ENCODE peak calls at places on chromosome 14, in eight cellular contexts. L is A549, W is heart left ventricle, X is gastrocnemius medialis, T is right lobe of liver, C is HepG2, Z is upper lobe of left lung, S is GM12878. A is an unnamed sample.

GRCh38 chr14:99684356-99684952 is 356 bp downstream of the CYP46A1 start:
- ATAC-seq in C (no peak), S (no peak), X (no peak), T (no peak), L (no peak), Z (no peak), W (no peak), A (no peak)

GRCh38 chr14:24063263-24063836 is 8.0 kb upstream of the CPNE6 start:
- ATAC-seq in C (no peak), X (no peak), Z (no peak), T (no peak), L (no peak), S (no peak), W (no peak), A (no peak)

GRCh38 chr14:54791001-54791400 is 111.6 kb downstream of the GCH1 start:
- ATAC-seq in S (no peak), L (no peak), W (no peak), X (no peak), T (peak; percentile 61), Z (no peak), C (no peak), A (no peak)

GRCh38 chr14:94536836-94537235 is 24.4 kb upstream of the SERPINA4 start:
- ATAC-seq in W (no peak), X (no peak), S (peak; percentile 43), T (peak; percentile 93), L (peak; percentile 83), Z (no peak), C (peak; percentile 64), A (no peak)

GRCh38 chr14:74346341-74346740 is 1.9 kb upstream of the VRTN start:
- ATAC-seq in X (no peak), C (peak; percentile 76), W (no peak), T (no peak), L (peak; percentile 71), S (no peak), Z (no peak), A (no peak)

GRCh38 chr14:72800848-72801370 is 93.0 kb downstream of the DPF3 start:
- ATAC-seq in T (no peak), C (no peak), Z (no peak), L (no peak), X (peak; percentile 12), W (no peak), S (no peak), A (no peak)

GRCh38 chr14:91284146-91284790 is 39.8 kb upstream of the GPR68 start:
- ATAC-seq in X (no peak), S (no peak), C (no peak), T (no peak), W (peak; percentile 56), Z (no peak), L (no peak), A (peak; percentile 64)

GRCh38 chr14:72924332-72924731 is 1.9 kb upstream of the DCAF4 start:
- ATAC-seq in S (no peak), W (no peak), C (no peak), X (no peak), T (no peak), L (no peak), Z (no peak), A (no peak)

GRCh38 chr14:95472819-95473251 is 43.6 kb downstream of the SYNE3 start:
- ATAC-seq in Z (no peak), W (peak; percentile 65), C (no peak), T (no peak), L (no peak), S (no peak), X (no peak), A (peak; percentile 29)

GRCh38 chr14:53979141-53979673 is 22.6 kb upstream of the BMP4 start:
- ATAC-seq in C (peak; percentile 88), Z (no peak), L (no peak), X (no peak), W (peak; percentile 92), S (no peak), T (peak; percentile 49), A (no peak)

GRCh38 chr14:22561661-22562579 is 27.1 kb downstream of the DAD1 start:
- ATAC-seq in T (peak; percentile 13), C (peak; percentile 24), W (no peak), L (no peak), S (peak; percentile 3), Z (peak; percentile 70), X (no peak), A (no peak)

GRCh38 chr14:22563987-22564386 is 25.0 kb downstream of the DAD1 start:
- ATAC-seq in W (no peak), X (no peak), C (no peak), Z (no peak), S (peak; percentile 44), T (no peak), L (no peak), A (peak; percentile 81)

GRCh38 chr14:22565391-22565945 is 23.6 kb downstream of the DAD1 start:
- ATAC-seq in X (no peak), Z (no peak), S (peak; percentile 58), C (no peak), W (no peak), T (no peak), L (no peak), A (no peak)

GRCh38 chr14:22566845-22567244 is 22.2 kb downstream of the DAD1 start:
- ATAC-seq in X (no peak), T (no peak), W (no peak), Z (no peak), C (no peak), L (no peak), S (peak; percentile 5), A (no peak)

GRCh38 chr14:22564463-22564862 is 24.6 kb downstream of the DAD1 start:
- ATAC-seq in X (no peak), Z (no peak), W (no peak), C (no peak), T (no peak), L (no peak), S (no peak), A (no peak)
- TF ChIP-seq POLR2A in X (no peak), Z (no peak), W (no peak), C (no peak), T (no peak), L (no peak), S (no peak), A (no peak)

DNA sequence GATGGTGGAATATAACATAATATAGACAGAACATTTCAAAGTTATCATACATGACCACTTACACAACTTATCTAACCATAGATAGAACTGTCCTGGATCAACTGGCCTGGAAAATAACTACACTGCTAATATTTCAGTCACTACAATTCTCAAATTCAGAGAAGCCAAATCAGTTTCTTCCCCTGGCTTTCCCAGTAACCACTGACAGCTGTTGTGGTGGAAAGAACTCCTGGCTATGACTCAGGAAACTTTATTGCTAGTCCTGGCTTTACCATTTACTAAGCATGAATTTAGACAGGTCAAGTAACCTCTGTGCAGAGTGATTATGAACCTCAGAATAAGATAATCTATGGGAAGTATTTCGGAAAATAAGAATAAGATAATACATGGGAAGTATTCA is 244.9 kb upstream of the DIO2 start:
- ATAC-seq in T (no peak), S (no peak), C (no peak), W (no peak), X (peak; percentile 69), Z (no peak), L (no peak), A (no peak)
- TF ChIP-seq CTCF in T (no peak), S (no peak), C (no peak), W (no peak), X (no peak), Z (no peak), L (no peak), A (no peak)

DNA sequence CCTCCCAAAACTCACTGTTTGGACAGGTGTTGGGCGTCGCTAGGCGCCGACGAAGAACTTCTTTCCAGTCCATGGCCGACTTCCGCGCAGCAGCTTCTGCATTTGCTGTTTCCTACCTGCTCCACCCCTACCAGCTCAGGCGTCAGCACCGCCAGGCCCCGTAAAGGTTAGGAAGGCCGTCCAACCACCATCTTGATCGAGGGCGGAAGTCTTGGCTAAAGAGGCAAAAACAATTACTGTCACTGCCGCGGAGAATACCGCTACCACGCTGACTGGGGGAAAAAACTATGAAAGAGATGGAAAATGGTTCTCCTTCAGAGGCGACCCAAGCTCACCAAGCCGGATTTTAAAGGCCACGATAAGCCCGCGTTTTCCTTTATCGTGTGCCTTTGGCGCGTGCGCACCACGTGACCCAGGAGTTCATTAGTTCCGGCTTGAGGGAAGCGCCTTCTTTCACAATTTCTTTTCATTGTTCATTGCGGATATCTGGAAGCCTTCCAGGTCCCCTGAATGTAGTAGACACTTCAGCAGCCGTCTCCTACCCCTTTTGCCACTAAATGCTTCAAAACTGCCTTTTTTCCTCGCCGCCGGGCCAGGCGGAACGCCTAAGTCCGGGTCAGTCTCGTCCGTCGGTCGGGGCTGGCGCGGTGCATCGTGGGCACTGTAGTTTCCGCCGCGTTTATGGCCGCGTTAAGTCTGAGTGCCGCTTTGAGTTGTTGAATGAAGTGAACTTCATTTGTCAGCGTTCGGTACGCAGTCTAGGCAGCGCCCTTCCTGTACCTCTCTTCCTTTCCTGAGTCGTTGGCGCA is at the start of the genes PPP2R3C and PRORP:
- ATAC-seq in C (peak; percentile 94), X (peak; percentile 89), T (peak; percentile 89), S (peak; percentile 92), L (peak; percentile 94), W (peak; percentile 96), Z (peak; percentile 98), A (peak; percentile 95)
- TF ChIP-seq POLR2A in C (peak; percentile 90), X (peak; percentile 64), T (peak; percentile 78), S (peak; percentile 75), L (peak; percentile 26), W (peak; percentile 60), Z (peak; percentile 84), A (peak; percentile 71)

DNA sequence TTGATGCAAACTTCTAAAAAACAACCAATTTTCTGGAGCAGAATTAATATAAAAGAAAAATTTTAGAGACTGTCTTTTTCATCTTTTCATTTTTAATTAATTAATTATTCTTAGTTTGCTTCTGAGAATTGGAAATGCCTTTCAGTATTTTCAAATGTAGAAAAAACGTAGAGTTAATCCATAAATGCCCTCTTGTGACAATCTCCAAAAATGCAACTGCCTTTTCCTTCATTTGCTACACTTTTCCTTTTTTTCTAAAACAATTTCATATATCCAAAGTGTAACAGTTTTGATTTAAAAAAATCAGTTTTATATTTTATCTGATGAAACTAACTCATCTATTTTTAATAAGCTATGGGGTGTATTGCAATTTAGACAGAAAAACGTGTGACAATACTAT is 409.3 kb downstream of the PRKD1 start:
- ATAC-seq in T (no peak), S (no peak), W (no peak), L (no peak), X (no peak), Z (no peak), C (no peak), A (no peak)
- TF ChIP-seq CTCF in T (no peak), S (no peak), W (no peak), L (no peak), X (no peak), Z (no peak), C (no peak), A (no peak)

GRCh38 chr14:90039253-90040010 is 22.4 kb upstream of the KCNK13 start:
- ATAC-seq in L (no peak), S (no peak), Z (no peak), C (no peak), X (no peak), W (no peak), T (no peak), A (no peak)
- TF ChIP-seq POLR2A in L (no peak), S (no peak), Z (no peak), C (no peak), X (no peak), W (no peak), T (no peak), A (no peak)

A was measured in gastroesophageal sphincter.